ENCODE peak calls at places on chromosomes 6 and 20, in nine cellular contexts. G, U, Y, L, B, J, X, E and O are unnamed samples. For H3K9me2, the result is how much of the 10 kb centered on the place peaks cover.

GRCh38 chr20:24877652-24878051 is 71.4 kb upstream of the CST7 start:
- DNase-seq in E (no peak), J (no peak), L (no peak), Y (no peak), G (no peak), U (no peak), X (no peak), B (no peak), O (no peak)

GRCh38 chr20:62321521-62321948 is 18.7 kb downstream of the ADRM1 start:
- DNase-seq in U (peak), J (no peak), L (peak), B (peak), X (peak), G (peak), E (peak), Y (peak), O (no peak)

GRCh38 chr6:34888441-34888820 is 589 bp upstream of the TAF11 start:
- DNase-seq in Y (peak), E (no peak), X (no peak), B (no peak), G (no peak), J (no peak), L (no peak), U (no peak), O (peak)

GRCh38 chr6:152701081-152701862 is 3.6 kb downstream of the MYCT1 start:
- DNase-seq in U (no peak), L (peak), Y (peak), J (no peak), B (peak), E (no peak), X (no peak), G (no peak), O (no peak)

GRCh38 chr6:87483929-87484328 is 11.2 kb downstream of the SLC35A1 start:
- DNase-seq in U (peak), E (peak), X (peak), L (peak), Y (peak), J (peak), B (peak), G (peak), O (peak)

GRCh38 chr20:62412194-62413024 is 5.3 kb upstream of the CABLES2 start:
- DNase-seq in J (no peak), X (no peak), B (no peak), G (no peak), Y (no peak), L (no peak), U (peak), E (no peak), O (no peak)

GRCh38 chr20:33667245-33668086 is 723 bp downstream of the ACTL10 start:
- DNase-seq in B (peak), E (peak), G (no peak), X (no peak), J (peak), Y (peak), U (no peak), L (no peak), O (peak)

GRCh38 chr6:169844946-169845345 is 93.5 kb downstream of the ERMARD start:
- DNase-seq in L (no peak), E (no peak), Y (no peak), J (no peak), U (no peak), X (no peak), B (no peak), G (no peak), O (no peak)

GRCh38 chr6:56938634-56939294 is 16.1 kb upstream of the BEND6 start:
- DNase-seq in X (peak), U (peak), J (peak), E (no peak), G (peak), B (peak), L (no peak), Y (no peak), O (no peak)

GRCh38 chr6:136014454-136015421 is 163.2 kb downstream of the PDE7B start:
- DNase-seq in G (peak), Y (no peak), J (no peak), X (no peak), B (peak), E (no peak), L (no peak), U (no peak), O (no peak)

GRCh38 chr6:155158044-155158843 is 105.6 kb upstream of the CLDN20 start:
- DNase-seq in U (no peak), B (peak), X (no peak), J (peak), E (no peak), L (no peak), Y (peak), G (peak), O (no peak)

GRCh38 chr20:40489886-40490285 is 199.2 kb downstream of the MAFB start:
- DNase-seq in E (no peak), G (peak), B (no peak), L (no peak), J (peak), Y (no peak), U (no peak), X (no peak), O (no peak)

GRCh38 chr6:57198926-57199636 is 23.0 kb downstream of the RAB23 start:
- DNase-seq in B (no peak), G (no peak), X (no peak), Y (no peak), E (no peak), J (no peak), U (no peak), L (peak), O (no peak)

GRCh38 chr6:149771925-149772324 is 22.4 kb downstream of the PCMT1 start:
- DNase-seq in E (no peak), B (no peak), L (no peak), U (no peak), Y (no peak), J (no peak), G (no peak), X (no peak), O (no peak)

GRCh38 chr6:133017581-133017980 is 203.2 kb downstream of the RPS12 start:
- DNase-seq in E (no peak), B (no peak), L (no peak), Y (no peak), X (no peak), U (no peak), G (peak), J (no peak), O (no peak)

GRCh38 chr6:31738048-31738979 is 1.5 kb upstream of the MSH5 start:
- DNase-seq in L (peak), G (peak), Y (peak), J (peak), B (peak), U (peak), X (no peak), E (no peak), O (peak)

GRCh38 chr6:45420909-45421699 is 43.4 kb upstream of the SUPT3H start:
- DNase-seq in U (peak), J (no peak), Y (no peak), B (no peak), X (no peak), L (peak), G (peak), E (no peak), O (no peak)

DNA sequence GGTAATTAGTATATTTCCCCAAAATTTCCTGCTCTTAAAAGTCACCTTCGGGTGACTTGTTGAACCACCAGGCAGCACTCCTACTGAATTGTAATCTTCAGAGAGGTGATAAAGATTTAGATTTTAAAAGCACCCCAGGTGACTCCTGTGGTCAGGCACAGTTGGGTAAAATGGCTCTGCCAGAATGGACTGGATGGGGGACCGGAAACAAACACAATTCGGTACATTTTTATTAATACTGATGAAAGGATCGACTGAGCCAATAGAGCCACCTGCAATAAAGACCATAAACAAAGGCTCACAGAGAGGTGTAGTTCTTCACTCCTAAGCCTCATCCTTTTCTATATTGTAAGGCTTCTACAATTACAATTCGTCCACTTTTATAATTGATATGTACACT is 19.6 kb upstream of the FAM83C start:
- DNase-seq in E (no peak), Y (no peak), B (no peak), U (no peak), G (no peak), J (no peak), L (no peak), X (no peak), O (no peak)
- H3K4me2 ChIP-seq in E (peak), Y (no peak), B (peak), U (no peak), G (peak), J (peak), L (peak), X (peak), O (no peak)

GRCh38 chr20:49325981-49326380 is 48.1 kb upstream of the ZNFX1 start:
- DNase-seq in U (no peak), E (no peak), G (peak), X (no peak), B (no peak), L (no peak), J (no peak), Y (no peak), O (no peak)
- H3K9me2 ChIP-seq in U (under half), E (under half), G (under half), X (under half), B (under half), L (under half), J (under half), Y (under half), O (under half)

DNA sequence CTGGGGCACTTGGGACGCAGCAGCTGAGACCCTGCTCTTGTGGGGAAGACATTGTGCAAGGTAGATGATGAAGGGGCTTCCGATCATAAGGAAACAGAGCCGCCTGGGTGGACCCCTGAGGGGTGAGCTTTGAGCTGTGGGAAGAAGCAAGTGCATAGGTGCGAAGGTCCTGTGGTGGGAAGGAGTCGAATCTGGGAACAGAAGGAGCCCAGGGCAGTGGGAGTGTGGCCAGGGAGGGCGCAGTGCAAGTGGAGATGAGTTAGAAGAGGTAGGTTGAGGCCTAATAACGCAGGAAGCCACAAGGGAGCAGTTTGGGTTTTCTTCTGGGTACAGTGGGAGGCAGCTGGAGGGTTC is 10.3 kb downstream of the RBM38 start:
- DNase-seq in B (no peak), Y (no peak), E (no peak), X (no peak), G (no peak), U (no peak), L (no peak), J (no peak), O (no peak)
- H3K4me2 ChIP-seq in B (no peak), Y (peak), E (no peak), X (no peak), G (no peak), U (no peak), L (no peak), J (no peak), O (no peak)

GRCh38 chr6:107668826-107669474 is 155.2 kb downstream of the SCML4 start:
- DNase-seq in E (no peak), G (no peak), J (no peak), L (no peak), B (no peak), X (no peak), Y (no peak), U (no peak), O (no peak)
- H3K9me2 ChIP-seq in E (under half), G (under half), J (under half), L (under half), B (under half), X (under half), Y (under half), U (under half), O (under half)

GRCh38 chr20:45780159-45780558 is 11.5 kb downstream of the WFDC3 start:
- DNase-seq in J (no peak), G (peak), Y (no peak), E (no peak), L (no peak), B (no peak), U (no peak), X (no peak), O (no peak)
- H3K4me2 ChIP-seq in J (peak), G (peak), Y (no peak), E (peak), L (no peak), B (peak), U (peak), X (peak), O (no peak)

GRCh38 chr6:82840571-82840970 is 225.1 kb downstream of the UBE3D start:
- DNase-seq in Y (no peak), E (no peak), B (peak), U (no peak), J (no peak), G (no peak), X (no peak), L (no peak), O (no peak)

GRCh38 chr6:82836022-82836575 is 229.5 kb downstream of the UBE3D start:
- DNase-seq in U (no peak), B (no peak), E (no peak), Y (no peak), J (no peak), L (peak), X (no peak), G (no peak), O (no peak)

GRCh38 chr6:82842721-82843120 is 222.9 kb downstream of the UBE3D start:
- DNase-seq in U (no peak), L (no peak), G (peak), B (no peak), X (no peak), J (peak), Y (no peak), E (no peak), O (no peak)

GRCh38 chr6:82843291-82843885 is 222.3 kb downstream of the UBE3D start:
- DNase-seq in Y (no peak), B (no peak), L (no peak), X (no peak), U (no peak), G (peak), E (no peak), J (no peak), O (no peak)

DNA sequence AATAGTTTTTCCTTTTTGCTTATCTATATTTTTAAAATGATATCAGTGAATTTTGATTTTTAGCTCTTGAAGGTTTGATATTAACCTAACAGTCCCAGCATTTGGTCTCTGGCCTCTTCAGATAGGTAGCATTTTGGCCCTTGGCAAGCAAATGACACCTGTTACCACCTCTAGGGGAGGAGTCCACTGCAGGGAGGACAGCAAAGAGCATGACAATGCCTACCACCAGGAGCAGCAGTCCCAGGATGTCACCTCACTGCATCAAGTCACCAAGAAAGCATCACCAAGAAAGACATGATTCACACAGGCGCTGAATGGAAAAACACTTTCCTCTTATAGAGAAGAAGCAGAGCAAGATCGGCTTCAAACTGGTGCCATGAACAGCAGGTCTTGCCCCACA is 224.3 kb downstream of the UBE3D start:
- DNase-seq in Y (no peak), L (peak), B (no peak), J (no peak), E (no peak), G (no peak), X (no peak), U (no peak), O (no peak)
- H3K9me2 ChIP-seq in Y (under half), L (under half), B (under half), J (under half), E (under half), G (under half), X (under half), U (under half), O (under half)

DNA sequence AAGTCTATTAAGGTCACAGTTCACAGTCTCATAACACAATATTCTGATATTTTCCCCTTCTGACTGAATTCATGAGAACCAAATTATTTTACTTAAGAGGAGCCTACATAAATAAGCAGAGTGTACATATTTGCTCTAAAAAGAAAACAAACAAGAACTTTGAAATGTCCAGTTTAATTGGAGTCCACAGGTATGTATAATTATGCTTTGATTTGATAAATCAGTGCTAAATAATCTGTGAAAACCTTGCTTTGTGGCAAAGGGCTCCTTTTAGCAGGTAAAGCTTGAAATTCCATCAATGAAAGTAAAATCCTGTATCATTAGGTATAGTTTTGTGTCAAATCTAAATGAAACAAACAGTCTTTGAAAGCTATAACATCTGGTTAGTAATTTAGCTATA is 69.4 kb downstream of the ADGRB3 start:
- DNase-seq in J (no peak), G (no peak), X (no peak), B (no peak), Y (no peak), U (no peak), L (no peak), E (no peak), O (no peak)
- H3K4me2 ChIP-seq in J (no peak), G (no peak), X (no peak), B (no peak), Y (no peak), U (no peak), L (peak), E (no peak), O (no peak)

DNA sequence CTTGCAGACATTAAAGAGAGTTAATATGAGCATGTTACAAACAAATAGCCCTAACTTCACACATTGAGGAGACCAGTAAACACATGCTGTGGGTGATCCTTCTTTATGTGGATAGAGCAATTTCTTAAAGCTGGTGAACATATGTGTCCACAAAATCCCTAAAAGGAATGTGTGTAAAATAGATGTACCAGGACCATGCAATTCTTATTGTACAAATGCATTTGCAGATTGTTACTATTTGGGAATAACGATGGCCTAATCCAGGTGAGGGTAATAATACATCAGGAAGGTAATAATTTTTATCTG is 228.9 kb downstream of the ALDH8A1 start:
- DNase-seq in J (no peak), U (no peak), L (no peak), B (no peak), Y (no peak), X (no peak), E (no peak), G (no peak), O (no peak)
- H3K9me2 ChIP-seq in J (under half), U (under half), L (under half), B (under half), Y (under half), X (under half), E (under half), G (under half), O (under half)

GRCh38 chr6:164887660-164888059 is 421.7 kb downstream of the C6orf118 start:
- DNase-seq in L (no peak), G (no peak), B (no peak), U (no peak), E (no peak), J (no peak), X (no peak), Y (no peak), O (no peak)

DNA sequence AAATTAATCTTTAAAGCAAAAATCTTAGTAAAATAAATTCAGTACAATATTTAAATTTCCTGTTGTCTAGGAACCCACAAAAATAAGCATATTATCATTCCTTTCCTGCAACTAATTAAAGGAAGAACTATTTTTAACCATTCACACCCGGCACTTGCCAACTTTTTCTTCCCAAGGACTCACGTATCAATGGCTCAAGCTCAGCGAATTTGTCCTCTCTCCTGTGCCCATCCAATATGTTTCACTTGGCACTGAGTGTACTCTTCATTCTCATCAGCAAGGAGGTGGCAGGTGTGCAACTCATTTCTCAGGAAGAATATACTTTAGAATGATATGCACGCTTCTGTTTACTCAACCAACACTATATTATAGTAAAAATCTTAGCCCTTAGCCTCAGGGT is 419.4 kb downstream of the C6orf118 start:
- DNase-seq in L (no peak), J (no peak), E (no peak), G (no peak), U (no peak), Y (no peak), B (no peak), X (no peak), O (no peak)
- H3K4me2 ChIP-seq in L (no peak), J (no peak), E (no peak), G (no peak), U (no peak), Y (no peak), B (no peak), X (no peak), O (no peak)

GRCh38 chr6:18219611-18220010 is 44.7 kb downstream of the DEK start:
- DNase-seq in L (no peak), U (no peak), G (no peak), B (no peak), E (no peak), J (no peak), Y (no peak), X (no peak), O (no peak)
- H3K9me2 ChIP-seq in L (under half), U (under half), G (under half), B (under half), E (under half), J (under half), Y (under half), X (under half), O (under half)